ENCODE peak calls at places on chromosome 16, in seven cellular contexts. Y is GM12878, G is K562, Q is suprapubic skin, F is A549, I is ovary, N is body of pancreas. A is an unnamed sample.

GRCh38 chr16:46801428-46802049 is 29.4 kb downstream of the C16orf87 start:
- DNase-seq in N (no peak), Y (no peak), G (no peak), I (no peak), Q (no peak), F (peak; percentile 38), A (no peak)

GRCh38 chr16:28923231-28923587 is 1.8 kb downstream of the RABEP2 start:
- DNase-seq in F (no peak), G (no peak), Y (no peak), I (no peak), N (no peak), Q (no peak), A (no peak)

GRCh38 chr16:53357955-53358354 is 76.3 kb upstream of the RBL2 start:
- DNase-seq in Y (no peak), G (no peak), N (no peak), Q (no peak), F (no peak), I (no peak), A (no peak)

GRCh38 chr16:85537795-85538401 is 75.2 kb upstream of the GSE1 start:
- DNase-seq in F (no peak), G (no peak), N (no peak), Q (no peak), I (no peak), Y (no peak), A (no peak)

GRCh38 chr16:70702624-70703023 is 16.8 kb upstream of the MTSS2 start:
- DNase-seq in N (no peak), I (no peak), Y (no peak), Q (no peak), G (no peak), F (no peak), A (no peak)

GRCh38 chr16:89917773-89918452 is 749 bp upstream of the MC1R start:
- DNase-seq in F (peak; percentile 76), N (peak; percentile 38), G (peak; percentile 78), I (peak; percentile 68), Y (peak; percentile 73), Q (peak; percentile 89), A (peak; percentile 71)

GRCh38 chr16:3876695-3877094 is 3.8 kb downstream of the CREBBP start:
- DNase-seq in N (no peak), I (no peak), G (no peak), Q (no peak), F (no peak), Y (no peak), A (no peak)

GRCh38 chr16:28981517-28981916 is 3.3 kb upstream of the LAT start:
- DNase-seq in G (peak; percentile 62), Q (no peak), F (peak; percentile 30), N (no peak), I (no peak), Y (no peak), A (peak; percentile 75)

GRCh38 chr16:11257131-11257938 is 1.3 kb upstream of the SOCS1 start:
- DNase-seq in G (peak; percentile 85), Q (peak; percentile 86), N (peak; percentile 77), F (peak; percentile 91), I (peak; percentile 79), Y (no peak), A (peak; percentile 83)

DNA sequence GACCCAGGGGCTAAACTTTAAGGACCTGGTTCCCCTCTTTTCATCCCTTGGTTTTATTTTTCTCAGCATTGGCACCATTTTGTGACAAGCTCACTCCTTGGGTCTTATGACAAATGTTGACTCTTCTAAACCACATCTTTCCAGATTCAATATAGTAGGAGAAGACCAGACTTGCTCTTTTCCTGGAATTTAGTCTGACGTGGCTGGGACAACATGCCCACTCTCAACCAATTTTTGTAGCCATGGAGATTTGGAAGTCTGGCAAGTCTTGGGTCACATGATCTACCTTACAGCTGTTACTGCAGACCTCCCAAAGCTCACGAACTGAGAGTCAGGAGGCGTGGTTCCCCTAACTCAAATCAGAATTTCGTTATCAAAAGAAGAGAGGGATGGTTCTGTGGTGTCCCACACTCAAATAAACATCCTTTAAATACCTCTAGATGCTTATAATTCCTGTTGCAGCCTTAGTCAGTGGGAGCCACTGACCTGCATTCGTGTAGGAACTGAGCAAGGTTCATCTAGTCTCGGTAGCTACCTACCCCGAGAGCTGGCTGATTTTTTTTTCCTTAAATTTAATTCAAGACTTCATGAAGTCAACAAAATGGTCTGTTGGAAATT is 683.5 kb downstream of the MAF start:
- DNase-seq in F (no peak), Q (no peak), G (no peak), N (no peak), Y (no peak), I (peak; percentile 47), A (no peak)
- TF ChIP-seq POLR2A in F (no peak), Q (no peak), G (no peak), N (no peak), Y (no peak), I (no peak), A (no peak)

DNA sequence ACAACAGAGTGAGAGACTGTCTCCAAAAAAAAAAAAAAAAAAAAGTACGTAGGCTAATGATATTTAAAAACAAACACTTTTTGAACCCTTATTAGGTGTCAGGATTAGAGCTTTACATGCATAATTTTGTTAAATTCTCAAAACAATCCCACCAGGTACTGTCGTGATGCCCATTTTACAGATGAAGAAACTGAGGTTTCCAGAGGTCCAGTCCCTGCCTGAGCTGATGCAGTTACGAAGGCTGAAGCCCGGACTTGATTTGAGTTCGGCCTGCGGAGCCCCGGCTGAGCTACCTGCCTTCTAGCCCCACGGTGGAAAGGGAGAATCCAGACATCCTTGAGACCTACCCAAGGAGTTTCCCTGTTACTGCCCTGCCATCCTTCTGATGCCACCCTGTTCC is 137.5 kb upstream of the EEF2KMT start:
- DNase-seq in F (no peak), I (no peak), N (no peak), Q (no peak), Y (no peak), G (no peak), A (no peak)
- TF ChIP-seq POLR2A in F (no peak), I (no peak), N (no peak), Q (no peak), Y (no peak), G (no peak), A (no peak)

DNA sequence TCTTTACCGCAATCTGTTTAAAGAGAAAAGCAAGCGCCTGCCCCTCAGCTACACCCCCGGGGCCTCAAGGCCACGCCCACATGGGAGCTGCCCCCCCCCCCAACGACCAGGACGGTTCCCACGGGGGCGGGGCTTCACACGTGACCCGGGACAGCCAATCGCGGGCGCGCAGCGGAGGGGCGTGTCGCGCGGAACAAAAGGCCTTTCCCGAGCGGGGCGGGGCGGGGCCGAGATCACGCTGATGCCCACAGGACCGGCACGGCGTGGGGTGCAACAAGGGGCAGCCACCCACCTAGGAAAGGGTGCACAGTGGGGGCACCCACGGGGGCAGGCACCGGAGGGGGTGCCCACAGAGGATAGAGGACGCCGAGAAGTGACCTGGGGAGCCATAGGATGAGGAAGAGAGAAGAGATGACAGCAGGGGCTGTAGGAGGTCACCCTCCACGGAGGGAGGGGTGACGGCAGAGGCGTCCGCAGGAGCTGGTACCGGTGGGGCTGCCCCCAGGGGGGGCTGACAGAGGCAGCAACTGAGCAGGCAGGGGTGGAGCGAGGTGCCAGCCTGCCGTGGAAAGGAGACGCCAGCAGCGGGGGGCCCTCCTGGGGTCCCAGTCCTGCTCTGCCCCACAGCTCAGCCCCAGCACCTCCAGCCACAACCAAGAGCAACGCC is 6.2 kb downstream of the UNKL start:
- DNase-seq in N (peak; percentile 94), Q (peak; percentile 96), I (peak; percentile 98), Y (peak; percentile 40), G (peak; percentile 95), F (peak; percentile 78), A (peak; percentile 96)
- TF ChIP-seq POLR2A in N (no peak), Q (no peak), I (no peak), Y (peak; percentile 60), G (no peak), F (peak; percentile 12), A (no peak)

GRCh38 chr16:30948087-30948955 is 547 bp upstream of the ORAI3 start:
- DNase-seq in Y (no peak), F (peak; percentile 87), I (peak; percentile 96), Q (peak; percentile 94), N (peak; percentile 88), G (peak; percentile 72), A (peak; percentile 63)

GRCh38 chr16:30950516-30951073 is 1.7 kb downstream of the ORAI3 start:
- DNase-seq in G (no peak), I (peak; percentile 46), Y (no peak), Q (no peak), F (no peak), N (no peak), A (no peak)

GRCh38 chr16:30949655-30950515 is 1.0 kb downstream of the ORAI3 start:
- DNase-seq in N (peak; percentile 58), I (peak; percentile 73), G (peak; percentile 96), Y (peak; percentile 71), F (peak; percentile 19), Q (peak; percentile 93), A (peak; percentile 93)

GRCh38 chr16:30947533-30948086 is 1.3 kb upstream of the ORAI3 start:
- DNase-seq in F (no peak), Y (no peak), G (no peak), I (no peak), Q (no peak), N (no peak), A (no peak)

DNA sequence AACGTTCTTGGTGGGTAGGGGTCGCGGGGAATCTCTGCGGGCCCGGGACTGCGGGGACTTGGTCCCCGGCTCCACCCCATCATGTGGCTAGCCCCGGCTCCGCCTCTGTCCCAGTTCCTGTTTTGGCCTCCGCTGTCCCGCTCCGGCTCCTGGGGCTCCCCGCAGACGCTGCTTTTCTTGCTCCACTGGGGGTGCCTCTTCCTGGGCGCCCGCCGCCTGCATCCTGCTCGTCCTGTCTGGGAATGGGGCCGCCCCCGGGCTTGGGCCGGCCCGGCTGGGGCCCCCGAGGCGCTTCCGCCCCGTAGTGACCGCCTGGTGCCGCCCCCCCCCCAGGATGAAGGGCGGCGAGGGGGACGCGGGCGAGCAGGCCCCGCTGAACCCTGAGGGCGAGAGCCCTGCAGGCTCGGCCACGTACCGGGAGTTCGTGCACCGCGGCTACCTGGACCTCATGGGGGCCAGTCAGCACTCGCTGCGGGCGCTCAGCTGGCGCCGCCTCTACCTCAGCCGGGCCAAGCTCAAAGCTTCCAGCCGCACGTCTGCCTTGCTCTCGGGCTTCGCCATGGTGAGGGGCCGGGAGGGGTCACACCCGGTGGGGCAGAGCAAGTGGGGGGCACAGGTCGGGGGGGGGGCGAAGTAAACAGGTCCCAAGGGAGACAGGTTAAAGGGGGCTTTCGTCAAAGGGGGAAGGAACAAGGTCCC is at the start of gene ORAI3:
- DNase-seq in I (peak; percentile 81), N (peak; percentile 72), F (peak; percentile 53), G (peak; percentile 82), Y (no peak), Q (peak; percentile 86), A (no peak)
- TF ChIP-seq POLR2A in I (no peak), N (peak; percentile 49), F (peak; percentile 27), G (peak; percentile 73), Y (peak; percentile 82), Q (no peak), A (peak; percentile 52)

GRCh38 chr16:78811247-78811646 is 711.8 kb downstream of the WWOX start:
- DNase-seq in Q (no peak), N (no peak), I (no peak), F (no peak), Y (no peak), G (no peak), A (no peak)
- TF ChIP-seq POLR2A in Q (no peak), N (no peak), I (no peak), F (no peak), Y (no peak), G (no peak), A (no peak)

GRCh38 chr16:57462209-57462977 is at the start of gene POLR2C:
- DNase-seq in G (peak; percentile 94), Q (peak; percentile 90), F (peak; percentile 85), I (peak; percentile 87), Y (peak; percentile 37), N (peak; percentile 91), A (peak; percentile 95)
- TF ChIP-seq POLR2A in G (peak; percentile 97), Q (peak; percentile 73), F (peak; percentile 99), I (peak; percentile 92), Y (peak; percentile 100), N (peak; percentile 82), A (peak; percentile 93)

A was measured in erythroblast.